ENCODE peak calls at places on chromosomes 13 and 19, in seven cellular contexts. One of them, this sample, is unnamed.

GRCh38 chr13:46683879-46684278 is 113.1 kb downstream of the ESD start:
- DNase-seq in A549: no peak
- DNase-seq in tibial nerve: no peak
- DNase-seq in astrocyte: no peak
- DNase-seq in esophagus squamous epithelium: no peak
- DNase-seq in CD4-positive, alpha-beta T cell: no peak
- DNase-seq in stomach: no peak
- DNase-seq in this sample: no peak

GRCh38 chr19:34994286-34994642 is 5.9 kb upstream of the GRAMD1A start:
- DNase-seq in A549: no peak
- DNase-seq in tibial nerve: no peak
- DNase-seq in astrocyte: no peak
- DNase-seq in esophagus squamous epithelium: no peak
- DNase-seq in CD4-positive, alpha-beta T cell: no peak
- DNase-seq in stomach: no peak
- DNase-seq in this sample: no peak

GRCh38 chr19:38321646-38322323 is 2.1 kb downstream of the KCNK6 start:
- DNase-seq in A549: no peak
- DNase-seq in tibial nerve: no peak
- DNase-seq in astrocyte: peak; percentile 30
- DNase-seq in esophagus squamous epithelium: no peak
- DNase-seq in CD4-positive, alpha-beta T cell: no peak
- DNase-seq in stomach: no peak
- DNase-seq in this sample: no peak

GRCh38 chr13:27487776-27488175 is 37.4 kb upstream of the MTIF3 start:
- DNase-seq in A549: no peak
- DNase-seq in tibial nerve: no peak
- DNase-seq in astrocyte: no peak
- DNase-seq in esophagus squamous epithelium: no peak
- DNase-seq in CD4-positive, alpha-beta T cell: no peak
- DNase-seq in stomach: no peak
- DNase-seq in this sample: no peak

GRCh38 chr19:51799998-51800848 is 5.3 kb downstream of the FPR3 start:
- DNase-seq in A549: no peak
- DNase-seq in tibial nerve: no peak
- DNase-seq in astrocyte: peak; percentile 68
- DNase-seq in esophagus squamous epithelium: no peak
- DNase-seq in CD4-positive, alpha-beta T cell: no peak
- DNase-seq in stomach: no peak
- DNase-seq in this sample: no peak

GRCh38 chr13:79369226-79369625 is 36.8 kb downstream of the RBM26 start:
- DNase-seq in A549: no peak
- DNase-seq in tibial nerve: no peak
- DNase-seq in astrocyte: no peak
- DNase-seq in esophagus squamous epithelium: no peak
- DNase-seq in CD4-positive, alpha-beta T cell: no peak
- DNase-seq in stomach: no peak
- DNase-seq in this sample: no peak

GRCh38 chr19:925912-926594 is at the start of gene ARID3A:
- DNase-seq in A549: no peak
- DNase-seq in tibial nerve: no peak
- DNase-seq in astrocyte: peak; percentile 57
- DNase-seq in esophagus squamous epithelium: no peak
- DNase-seq in CD4-positive, alpha-beta T cell: no peak
- DNase-seq in stomach: peak; percentile 56
- DNase-seq in this sample: no peak

GRCh38 chr13:113410472-113411201 is 42.7 kb downstream of the ADPRHL1 start:
- DNase-seq in A549: peak; percentile 52
- DNase-seq in tibial nerve: no peak
- DNase-seq in astrocyte: peak; percentile 83
- DNase-seq in esophagus squamous epithelium: no peak
- DNase-seq in CD4-positive, alpha-beta T cell: no peak
- DNase-seq in stomach: no peak
- DNase-seq in this sample: no peak

GRCh38 chr13:31042501-31043165 is 110.2 kb downstream of the TEX26 start:
- DNase-seq in A549: no peak
- DNase-seq in tibial nerve: no peak
- DNase-seq in astrocyte: no peak
- DNase-seq in esophagus squamous epithelium: no peak
- DNase-seq in CD4-positive, alpha-beta T cell: no peak
- DNase-seq in stomach: no peak
- DNase-seq in this sample: no peak

GRCh38 chr19:33904681-33905080 is 108.0 kb downstream of the KCTD15 start:
- DNase-seq in A549: peak; percentile 31
- DNase-seq in tibial nerve: no peak
- DNase-seq in astrocyte: peak; percentile 8
- DNase-seq in esophagus squamous epithelium: no peak
- DNase-seq in CD4-positive, alpha-beta T cell: no peak
- DNase-seq in stomach: no peak
- DNase-seq in this sample: no peak

GRCh38 chr19:55325172-55325571 is at the start of gene TMEM150B:
- DNase-seq in A549: no peak
- DNase-seq in tibial nerve: no peak
- DNase-seq in astrocyte: no peak
- DNase-seq in esophagus squamous epithelium: no peak
- DNase-seq in CD4-positive, alpha-beta T cell: no peak
- DNase-seq in stomach: no peak
- DNase-seq in this sample: no peak

GRCh38 chr13:110801044-110801443 is 87.5 kb downstream of the ING1 start:
- DNase-seq in A549: no peak
- DNase-seq in tibial nerve: no peak
- DNase-seq in astrocyte: no peak
- DNase-seq in esophagus squamous epithelium: no peak
- DNase-seq in CD4-positive, alpha-beta T cell: no peak
- DNase-seq in stomach: no peak
- DNase-seq in this sample: no peak

GRCh38 chr19:43774103-43774939 is 6.5 kb downstream of the KCNN4 start:
- DNase-seq in A549: no peak
- DNase-seq in tibial nerve: no peak
- DNase-seq in astrocyte: peak; percentile 53
- DNase-seq in esophagus squamous epithelium: no peak
- DNase-seq in CD4-positive, alpha-beta T cell: no peak
- DNase-seq in stomach: peak; percentile 80
- DNase-seq in this sample: peak; percentile 65

GRCh38 chr13:98273824-98274786 is 97.0 kb upstream of the RNF113B start:
- DNase-seq in A549: no peak
- DNase-seq in tibial nerve: no peak
- DNase-seq in astrocyte: no peak
- DNase-seq in esophagus squamous epithelium: no peak
- DNase-seq in CD4-positive, alpha-beta T cell: no peak
- DNase-seq in stomach: no peak
- DNase-seq in this sample: no peak

GRCh38 chr13:112556600-112556999 is 31.4 kb downstream of the TUBGCP3 start:
- DNase-seq in A549: no peak
- DNase-seq in tibial nerve: no peak
- DNase-seq in astrocyte: no peak
- DNase-seq in esophagus squamous epithelium: no peak
- DNase-seq in CD4-positive, alpha-beta T cell: no peak
- DNase-seq in stomach: no peak
- DNase-seq in this sample: no peak

GRCh38 chr13:113406321-113407102 is 42.6 kb upstream of the GRTP1 start:
- DNase-seq in A549: no peak
- DNase-seq in tibial nerve: peak; percentile 2
- DNase-seq in astrocyte: peak; percentile 23
- DNase-seq in esophagus squamous epithelium: no peak
- DNase-seq in CD4-positive, alpha-beta T cell: no peak
- DNase-seq in stomach: no peak
- DNase-seq in this sample: no peak

GRCh38 chr13:100513987-100514670 is 74.5 kb downstream of the GGACT start:
- DNase-seq in A549: no peak
- DNase-seq in tibial nerve: no peak
- DNase-seq in astrocyte: no peak
- DNase-seq in esophagus squamous epithelium: no peak
- DNase-seq in CD4-positive, alpha-beta T cell: no peak
- DNase-seq in stomach: no peak
- DNase-seq in this sample: no peak

DNA sequence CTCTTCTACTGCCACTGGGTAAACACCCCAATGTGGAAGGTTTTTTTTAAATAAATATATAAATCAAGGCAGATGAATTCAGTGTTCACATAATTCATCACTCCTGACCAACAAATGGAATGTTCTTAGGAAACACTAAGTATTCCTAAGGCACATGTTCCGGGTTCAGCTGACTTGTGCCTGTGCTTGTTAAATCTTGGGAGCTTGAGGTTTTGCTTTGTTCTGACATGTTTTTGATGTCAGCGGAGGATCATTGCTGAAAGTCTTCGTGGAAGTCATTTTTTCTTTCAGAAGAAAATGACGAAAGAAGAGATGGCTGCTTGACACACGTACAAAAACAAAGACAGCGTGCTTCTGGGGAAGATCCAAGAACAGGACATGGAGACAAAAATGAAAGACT is 185.8 kb downstream of the MZT1 start:
- DNase-seq in A549: no peak
- DNase-seq in tibial nerve: no peak
- DNase-seq in astrocyte: no peak
- DNase-seq in esophagus squamous epithelium: no peak
- DNase-seq in CD4-positive, alpha-beta T cell: no peak
- DNase-seq in stomach: no peak
- DNase-seq in this sample: no peak
- TF ChIP-seq CTCF in A549: no peak
- TF ChIP-seq CTCF in tibial nerve: no peak
- TF ChIP-seq CTCF in astrocyte: no peak
- TF ChIP-seq CTCF in esophagus squamous epithelium: no peak
- TF ChIP-seq CTCF in CD4-positive, alpha-beta T cell: no peak
- TF ChIP-seq CTCF in stomach: no peak
- TF ChIP-seq CTCF in this sample: no peak

GRCh38 chr19:29758863-29759262 is 43.8 kb upstream of the C19orf12 start:
- DNase-seq in A549: no peak
- DNase-seq in tibial nerve: no peak
- DNase-seq in astrocyte: no peak
- DNase-seq in esophagus squamous epithelium: no peak
- DNase-seq in CD4-positive, alpha-beta T cell: no peak
- DNase-seq in stomach: no peak
- DNase-seq in this sample: no peak

GRCh38 chr19:29759359-29759758 is 44.3 kb upstream of the C19orf12 start:
- DNase-seq in A549: no peak
- DNase-seq in tibial nerve: no peak
- DNase-seq in astrocyte: no peak
- DNase-seq in esophagus squamous epithelium: no peak
- DNase-seq in CD4-positive, alpha-beta T cell: no peak
- DNase-seq in stomach: no peak
- DNase-seq in this sample: no peak

GRCh38 chr19:29761575-29762225 is 46.6 kb upstream of the C19orf12 start:
- DNase-seq in A549: no peak
- DNase-seq in tibial nerve: no peak
- DNase-seq in astrocyte: no peak
- DNase-seq in esophagus squamous epithelium: no peak
- DNase-seq in CD4-positive, alpha-beta T cell: no peak
- DNase-seq in stomach: no peak
- DNase-seq in this sample: no peak

GRCh38 chr19:29757551-29757950 is 42.5 kb upstream of the C19orf12 start:
- DNase-seq in A549: no peak
- DNase-seq in tibial nerve: no peak
- DNase-seq in astrocyte: no peak
- DNase-seq in esophagus squamous epithelium: no peak
- DNase-seq in CD4-positive, alpha-beta T cell: no peak
- DNase-seq in stomach: no peak
- DNase-seq in this sample: no peak

DNA sequence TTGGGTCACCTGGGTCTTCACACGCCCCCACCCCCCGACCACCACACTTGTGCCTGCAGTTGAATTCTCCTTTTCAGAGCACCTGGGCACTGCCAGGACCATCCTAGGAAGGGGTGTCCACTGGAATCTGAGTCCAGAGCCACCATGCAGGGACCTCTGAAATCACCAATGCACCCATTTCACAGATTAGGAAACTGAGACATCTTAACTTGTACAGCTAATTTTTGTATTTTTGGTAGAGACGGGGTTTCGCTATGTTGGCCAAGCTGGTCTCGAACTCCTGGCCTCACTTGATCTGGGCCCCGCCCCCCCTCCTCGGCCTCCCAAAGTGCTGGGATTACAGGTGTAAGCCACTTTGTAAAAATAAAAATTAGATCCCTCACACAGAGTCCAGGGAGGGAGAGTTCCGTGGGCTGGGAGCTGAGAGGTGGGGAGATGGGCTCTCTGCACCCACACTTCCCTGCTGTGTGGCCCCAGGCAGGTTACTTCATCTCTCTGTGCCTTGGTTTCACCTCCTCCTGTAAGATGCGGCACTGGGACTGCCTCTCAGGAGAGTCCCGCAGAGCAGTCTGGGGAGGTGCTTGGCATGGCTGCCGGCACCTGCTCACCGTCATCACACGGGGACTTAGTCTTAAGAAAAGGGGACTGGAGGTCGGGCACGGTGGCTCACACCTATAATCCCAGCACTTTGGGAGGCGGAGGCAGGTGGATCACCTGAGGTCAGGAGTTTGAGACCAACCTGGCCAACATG is 45.9 kb upstream of the C19orf12 start:
- DNase-seq in A549: no peak
- DNase-seq in tibial nerve: no peak
- DNase-seq in astrocyte: no peak
- DNase-seq in esophagus squamous epithelium: no peak
- DNase-seq in CD4-positive, alpha-beta T cell: no peak
- DNase-seq in stomach: no peak
- DNase-seq in this sample: no peak
- TF ChIP-seq CTCF in A549: no peak
- TF ChIP-seq CTCF in tibial nerve: no peak
- TF ChIP-seq CTCF in astrocyte: no peak
- TF ChIP-seq CTCF in esophagus squamous epithelium: no peak
- TF ChIP-seq CTCF in CD4-positive, alpha-beta T cell: no peak
- TF ChIP-seq CTCF in stomach: no peak
- TF ChIP-seq CTCF in this sample: no peak

GRCh38 chr19:2221918-2222317 is 14.2 kb downstream of the PLEKHJ1 start:
- DNase-seq in A549: no peak
- DNase-seq in tibial nerve: no peak
- DNase-seq in astrocyte: no peak
- DNase-seq in esophagus squamous epithelium: no peak
- DNase-seq in CD4-positive, alpha-beta T cell: no peak
- DNase-seq in stomach: no peak
- DNase-seq in this sample: no peak
- TF ChIP-seq CTCF in A549: no peak
- TF ChIP-seq CTCF in tibial nerve: peak; percentile 24
- TF ChIP-seq CTCF in astrocyte: no peak
- TF ChIP-seq CTCF in esophagus squamous epithelium: no peak
- TF ChIP-seq CTCF in CD4-positive, alpha-beta T cell: no peak
- TF ChIP-seq CTCF in stomach: no peak
- TF ChIP-seq CTCF in this sample: no peak

DNA sequence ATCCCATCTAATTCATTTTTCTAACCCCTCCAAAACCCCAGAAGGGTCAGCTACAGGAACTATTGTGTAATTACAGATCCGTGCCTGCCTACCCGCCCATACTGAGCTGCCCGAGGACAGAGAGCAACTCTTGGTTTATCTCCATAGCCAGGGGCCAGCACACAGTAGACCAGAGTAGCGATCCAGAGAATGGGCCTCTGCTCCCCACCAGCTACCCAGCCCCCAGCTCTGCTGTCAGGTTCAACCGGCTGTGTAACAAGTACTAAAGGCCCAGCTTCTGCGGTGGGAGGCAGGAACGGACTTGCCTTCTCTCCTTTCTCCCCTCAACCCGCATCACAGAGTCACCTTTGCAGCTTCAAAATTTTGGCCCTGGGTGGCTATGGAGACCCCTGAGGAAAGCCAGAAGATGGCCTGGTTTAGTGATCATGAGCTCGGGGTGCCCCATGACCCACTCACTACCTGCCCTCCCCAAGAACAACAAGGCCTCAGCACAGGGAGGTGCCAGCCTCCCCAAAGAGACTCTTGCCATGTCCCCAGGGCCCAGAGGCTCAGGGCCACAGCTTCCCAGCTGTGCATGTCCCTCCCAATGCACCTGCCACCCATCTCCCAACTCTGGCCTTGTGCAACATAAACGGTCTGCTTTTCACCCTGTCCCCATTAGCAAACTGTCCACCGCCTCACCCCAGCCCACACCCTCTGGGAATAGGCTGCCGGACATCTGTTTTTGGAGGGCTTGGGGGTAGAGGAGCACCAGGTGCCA is 5.7 kb downstream of the CALM3 start:
- DNase-seq in A549: no peak
- DNase-seq in tibial nerve: peak; percentile 8
- DNase-seq in astrocyte: no peak
- DNase-seq in esophagus squamous epithelium: no peak
- DNase-seq in CD4-positive, alpha-beta T cell: no peak
- DNase-seq in stomach: no peak
- DNase-seq in this sample: no peak
- TF ChIP-seq CTCF in A549: no peak
- TF ChIP-seq CTCF in tibial nerve: no peak
- TF ChIP-seq CTCF in astrocyte: no peak
- TF ChIP-seq CTCF in esophagus squamous epithelium: no peak
- TF ChIP-seq CTCF in CD4-positive, alpha-beta T cell: no peak
- TF ChIP-seq CTCF in stomach: no peak
- TF ChIP-seq CTCF in this sample: no peak

This sample was measured in mesothelial cell of epicardium.